ENCODE peak calls at places on chromosomes 11 and 22, in four cellular contexts. C is fibroblast of lung, T is colonic mucosa, B is astrocyte. S is an unnamed sample.

GRCh38 chr22:24518228-24518627 is 23.1 kb downstream of the UPB1 start:
- DNase-seq in B (no peak), T (no peak), C (no peak), S (no peak)

GRCh38 chr11:44817207-44817944 is 90.6 kb downstream of the TSPAN18 start:
- DNase-seq in B (peak), T (no peak), C (peak), S (no peak)

GRCh38 chr22:27711756-27712155 is 89.8 kb downstream of the MN1 start:
- DNase-seq in B (no peak), T (no peak), C (no peak), S (no peak)

GRCh38 chr22:35116817-35117216 is 50.9 kb downstream of the ISX start:
- DNase-seq in B (no peak), T (peak), C (no peak), S (no peak)

GRCh38 chr22:31822523-31822922 is 68.7 kb downstream of the DEPDC5 start:
- DNase-seq in B (no peak), T (no peak), C (no peak), S (no peak)

GRCh38 chr11:62556102-62556871 is 9.7 kb upstream of the AHNAK start:
- DNase-seq in B (peak), T (peak), C (peak), S (peak)

GRCh38 chr11:133081020-133081419 is 451.3 kb downstream of the OPCML start:
- DNase-seq in B (no peak), C (no peak), T (no peak), S (no peak)

GRCh38 chr11:2835768-2836150 is 49.8 kb downstream of the CDKN1C start:
- DNase-seq in B (no peak), T (no peak), C (no peak), S (no peak)

GRCh38 chr11:35622070-35622469 is 3.8 kb downstream of the FJX1 start:
- DNase-seq in T (no peak), C (peak), B (peak), S (peak)

GRCh38 chr11:44731685-44732411 is 5.1 kb downstream of the TSPAN18 start:
- DNase-seq in T (no peak), B (no peak), C (no peak), S (no peak)

GRCh38 chr11:2741377-2742131 is 41.8 kb upstream of the KCNQ1OT1 start:
- DNase-seq in T (no peak), B (peak), C (peak), S (peak)

GRCh38 chr11:127564803-127565202 is 564.2 kb upstream of the KIRREL3 start:
- DNase-seq in T (no peak), C (peak), B (peak), S (no peak)

GRCh38 chr11:123057604-123058305 is 4.2 kb downstream of the HSPA8 start:
- DNase-seq in B (no peak), C (no peak), T (no peak), S (no peak)

GRCh38 chr11:1202154-1202775 is 20.6 kb upstream of the MUC5B start:
- DNase-seq in C (no peak), T (no peak), B (no peak), S (no peak)

GRCh38 chr11:64234840-64235379 is 526 bp downstream of the VEGFB start:
- DNase-seq in B (no peak), T (peak), C (no peak), S (no peak)

GRCh38 chr22:43378011-43378704 is 33.7 kb upstream of the MPPED1 start:
- DNase-seq in C (peak), B (peak), T (peak), S (peak)

GRCh38 chr22:20741634-20742581 is 32.0 kb upstream of the SERPIND1 start:
- DNase-seq in C (peak), T (peak), B (no peak), S (peak)

GRCh38 chr11:69746780-69747742 is 28.1 kb downstream of the FGF4 start:
- DNase-seq in T (no peak), C (peak), B (peak), S (peak)

GRCh38 chr11:121670792-121671275 is 218.1 kb upstream of the SORL1-AS1 start:
- DNase-seq in T (no peak), B (peak), C (peak), S (no peak)

GRCh38 chr11:75574698-75575265 is 12.7 kb downstream of the SERPINH1 start:
- DNase-seq in T (no peak), B (no peak), C (no peak), S (no peak)

GRCh38 chr11:61281581-61282250 is 13.4 kb downstream of the VWCE start:
- DNase-seq in T (peak), B (no peak), C (peak), S (peak)
- H3K4me3 ChIP-seq in T (peak), B (no peak), C (no peak), S (peak)

GRCh38 chr11:9689721-9690120 is 25.8 kb downstream of the SWAP70 start:
- DNase-seq in B (peak), T (no peak), C (peak), S (no peak)
- H3K4me3 ChIP-seq in B (no peak), T (no peak), C (no peak), S (no peak)

DNA sequence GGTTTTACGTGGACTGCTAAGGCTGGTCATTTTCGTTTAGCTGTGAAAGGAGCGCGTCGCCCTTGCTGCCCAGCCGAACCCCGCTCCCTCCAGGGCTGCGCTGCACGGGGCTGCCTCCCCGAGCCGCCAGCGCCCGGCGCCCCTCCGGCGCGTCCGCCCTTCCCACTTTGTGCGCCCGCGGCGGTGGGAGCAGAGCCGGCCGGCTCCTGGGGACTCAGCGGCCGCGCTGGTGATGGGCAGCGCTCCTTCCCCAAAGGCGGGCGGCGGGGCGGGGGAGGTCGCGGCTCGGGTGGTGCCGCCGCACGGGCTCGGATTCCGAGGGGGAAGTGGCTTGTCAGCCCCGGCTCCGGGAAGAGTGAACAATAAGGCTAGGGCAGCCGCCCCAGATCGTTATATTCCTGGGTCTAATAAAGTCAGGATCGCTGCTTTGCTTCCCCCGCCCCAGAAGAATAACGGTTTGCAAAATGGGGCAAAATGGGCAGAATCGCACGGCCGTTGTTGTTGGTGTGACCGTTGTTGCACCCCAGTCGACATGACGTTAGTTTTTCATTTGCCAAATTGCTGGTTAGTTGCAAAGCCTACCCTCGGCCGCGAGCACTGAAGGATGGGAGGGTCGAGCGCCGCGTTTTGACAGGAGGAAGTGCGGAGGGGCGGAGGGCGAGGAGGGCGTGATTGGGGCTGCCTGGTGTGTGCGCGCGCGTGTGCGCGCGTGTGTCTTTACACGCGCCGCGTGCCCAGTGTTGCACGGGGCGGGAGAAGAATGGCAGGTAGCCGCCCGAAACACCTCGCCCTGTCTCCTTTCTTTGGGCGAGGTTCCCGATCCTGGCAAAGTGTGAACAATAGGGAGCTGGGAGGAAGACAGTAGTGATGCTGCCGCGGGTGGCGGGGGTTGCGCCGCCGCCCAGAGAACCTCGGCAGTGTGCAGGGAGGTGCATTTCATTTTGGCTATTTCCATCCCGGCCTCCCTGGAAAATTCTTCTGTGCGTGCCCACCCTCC is 829 bp downstream of the NCAM1 start:
- DNase-seq in T (peak), C (no peak), B (no peak), S (no peak)
- H3K4me3 ChIP-seq in T (peak), C (peak), B (peak), S (peak)

DNA sequence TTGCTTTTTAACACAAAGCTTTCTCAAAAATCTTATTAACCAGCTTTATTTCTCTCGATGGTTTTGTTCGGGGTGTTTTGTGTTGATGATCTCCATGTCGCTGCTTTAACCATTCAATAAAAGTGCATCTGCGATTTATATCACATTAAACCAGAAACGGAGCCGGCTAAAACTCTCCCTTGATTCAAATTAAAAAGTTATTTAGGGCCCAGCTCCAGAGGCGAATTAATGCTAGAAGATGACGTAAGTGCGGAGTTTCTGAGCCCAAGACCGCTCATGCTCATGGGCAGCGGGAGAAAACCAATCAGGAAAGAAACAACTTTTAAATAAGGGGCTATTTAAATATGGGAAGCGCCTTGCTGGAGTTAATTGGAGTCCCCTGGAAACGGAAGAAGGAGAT is 1.6 kb upstream of the DBX1 start:
- DNase-seq in C (no peak), B (no peak), T (no peak), S (no peak)
- H3K4me3 ChIP-seq in C (no peak), B (no peak), T (no peak), S (no peak)

DNA sequence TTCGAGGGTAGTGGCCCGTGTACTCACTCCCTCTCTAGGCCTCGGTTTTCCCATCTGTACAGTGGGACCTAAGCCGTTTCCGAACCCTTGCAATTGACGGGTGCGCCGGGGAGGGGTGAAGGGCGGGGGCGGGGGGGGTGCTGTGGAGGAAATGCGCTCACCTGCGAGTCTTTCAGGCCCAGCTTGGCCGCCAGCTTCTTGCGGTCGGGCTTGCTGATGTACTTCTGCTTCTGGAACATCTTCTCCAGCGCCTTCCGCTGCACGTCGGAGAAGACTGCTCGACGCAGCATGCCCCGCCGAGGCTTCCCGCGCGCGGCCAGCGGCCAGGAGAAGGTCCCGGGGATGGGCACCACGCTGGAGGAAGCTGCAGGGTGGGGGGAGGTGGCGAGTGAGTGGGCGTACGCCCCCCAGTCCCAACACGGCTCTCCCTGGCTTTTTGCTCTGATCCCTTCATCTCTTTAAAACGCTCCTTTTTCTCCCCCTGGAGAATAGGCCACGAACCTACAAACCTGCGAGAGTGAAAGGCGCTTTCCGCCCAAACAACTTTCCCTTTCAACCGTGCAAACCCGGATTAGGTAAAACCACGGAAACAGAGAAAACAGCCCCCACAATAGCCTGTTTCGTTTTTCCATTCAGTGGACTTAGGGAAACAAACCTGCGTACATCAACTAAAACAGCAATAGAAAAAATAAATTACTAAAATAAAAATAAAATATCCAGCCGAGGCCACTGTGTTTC is 3.2 kb downstream of the DBX1 start:
- DNase-seq in B (no peak), C (no peak), T (no peak), S (no peak)
- H3K4me3 ChIP-seq in B (no peak), C (no peak), T (peak), S (no peak)

GRCh38 chr11:87628161-87628560 is 547.1 kb downstream of the RAB38 start:
- DNase-seq in C (no peak), T (no peak), B (no peak), S (no peak)
- H3K4me3 ChIP-seq in C (no peak), T (no peak), B (no peak), S (no peak)